ENCODE peak calls at places on chromosomes 2 and 18, in five cellular contexts. L, Q, R, J and D are unnamed samples.

GRCh38 chr2:240237609-240238151 is 97.2 kb upstream of the OTOS start:
- DNase-seq in L (no peak), Q (no peak), R (no peak), J (no peak), D (no peak)

GRCh38 chr18:46104128-46104911 is at the start of gene HAUS1:
- DNase-seq in L (peak), Q (peak), R (peak), J (peak), D (peak)

GRCh38 chr2:172350844-172351480 is 76.4 kb upstream of the ITGA6 start:
- DNase-seq in L (no peak), Q (no peak), R (no peak), J (no peak), D (no peak)

GRCh38 chr18:36693931-36694661 is 134.7 kb downstream of the TPGS2 start:
- DNase-seq in L (no peak), Q (peak), R (no peak), J (no peak), D (no peak)

GRCh38 chr2:168336786-168337388 is 89.5 kb upstream of the STK39 start:
- DNase-seq in L (no peak), Q (peak), R (peak), J (peak), D (no peak)

GRCh38 chr18:56929861-56930260 is 217.0 kb upstream of the BOD1L2 start:
- DNase-seq in L (no peak), Q (no peak), R (no peak), J (no peak), D (no peak)

GRCh38 chr2:26203906-26204305 is 31.0 kb downstream of the GAREM2 start:
- DNase-seq in L (no peak), Q (no peak), R (no peak), J (no peak), D (no peak)

GRCh38 chr2:204828191-204828590 is 282.9 kb downstream of the PARD3B start:
- DNase-seq in L (no peak), Q (no peak), R (no peak), J (no peak), D (no peak)

GRCh38 chr2:171822520-171823297 is 71.3 kb downstream of the SLC25A12 start:
- DNase-seq in L (no peak), Q (no peak), R (no peak), J (no peak), D (no peak)

GRCh38 chr18:577606-578005 is 2.6 kb upstream of the CETN1 start:
- DNase-seq in L (no peak), Q (no peak), R (no peak), J (no peak), D (no peak)

GRCh38 chr2:34533585-34534225 is 934.6 kb upstream of the FAM98A start:
- DNase-seq in L (no peak), Q (no peak), R (no peak), J (no peak), D (no peak)

GRCh38 chr18:50099725-50100414 is 95.1 kb downstream of the MYO5B start:
- DNase-seq in L (no peak), Q (peak), R (no peak), J (no peak), D (no peak)

GRCh38 chr2:108806362-108806761 is 19.8 kb downstream of the CCDC138 start:
- DNase-seq in L (no peak), Q (no peak), R (peak), J (no peak), D (no peak)

GRCh38 chr2:180555391-180555965 is 424.9 kb upstream of the UBE2E3 start:
- DNase-seq in L (no peak), Q (no peak), R (no peak), J (no peak), D (no peak)

GRCh38 chr2:79530443-79530842 is 17.6 kb downstream of the CTNNA2 start:
- DNase-seq in L (no peak), Q (no peak), R (peak), J (no peak), D (no peak)

GRCh38 chr2:2743164-2743571 is 412.1 kb upstream of the MYT1L start:
- DNase-seq in L (no peak), Q (no peak), R (no peak), J (no peak), D (no peak)

GRCh38 chr2:179174240-179174639 is 90.4 kb downstream of the SESTD1 start:
- DNase-seq in L (no peak), Q (no peak), R (no peak), J (no peak), D (no peak)

GRCh38 chr2:73323551-73323950 is 30.2 kb upstream of the EGR4 start:
- DNase-seq in L (no peak), Q (no peak), R (no peak), J (no peak), D (no peak)

GRCh38 chr18:13267517-13267916 is 49.0 kb downstream of the LDLRAD4 start:
- DNase-seq in L (no peak), Q (no peak), R (peak), J (no peak), D (no peak)

GRCh38 chr2:178928077-178928476 is 120.9 kb upstream of the TTN start:
- DNase-seq in L (no peak), Q (no peak), R (no peak), J (no peak), D (no peak)

GRCh38 chr2:176099159-176099736 is 347 bp upstream of the HOXD12 start:
- DNase-seq in L (no peak), Q (no peak), R (no peak), J (no peak), D (no peak)

GRCh38 chr18:21051615-21052014 is 60.0 kb downstream of the ROCK1 start:
- DNase-seq in L (no peak), Q (no peak), R (no peak), J (no peak), D (no peak)